ENCODE peak calls at places on chromosomes 2 and 18, in seven cellular contexts. One of them, this sample, is unnamed.

GRCh38 chr2:100365434-100365833 is 43.1 kb upstream of the LONRF2 start:
- DNase-seq in left colon: no peak
- DNase-seq in CD8-positive, alpha-beta T cell: no peak
- DNase-seq in fibroblast of the aortic adventitia: peak; percentile 98
- DNase-seq in DMS 273 treated with DMSO at 0.1 percent for 48 hours: peak; percentile 81
- DNase-seq in A549: peak; percentile 62
- DNase-seq in HuH-7: no peak
- DNase-seq in this sample: peak; percentile 63

GRCh38 chr2:190999058-190999457 is 14.9 kb downstream of the STAT1 start:
- DNase-seq in left colon: no peak
- DNase-seq in HuH-7: no peak
- DNase-seq in A549: no peak
- DNase-seq in fibroblast of the aortic adventitia: no peak
- DNase-seq in CD8-positive, alpha-beta T cell: no peak
- DNase-seq in DMS 273 treated with DMSO at 0.1 percent for 48 hours: no peak
- DNase-seq in this sample: no peak

GRCh38 chr2:9675369-9676351 is 44.9 kb upstream of the YWHAQ start:
- DNase-seq in A549: peak; percentile 83
- DNase-seq in fibroblast of the aortic adventitia: peak; percentile 81
- DNase-seq in DMS 273 treated with DMSO at 0.1 percent for 48 hours: no peak
- DNase-seq in CD8-positive, alpha-beta T cell: no peak
- DNase-seq in HuH-7: no peak
- DNase-seq in left colon: no peak
- DNase-seq in this sample: no peak

GRCh38 chr18:45783097-45784075 is 42.1 kb upstream of the SIGLEC15 start:
- DNase-seq in HuH-7: no peak
- DNase-seq in left colon: no peak
- DNase-seq in CD8-positive, alpha-beta T cell: no peak
- DNase-seq in fibroblast of the aortic adventitia: peak; percentile 84
- DNase-seq in DMS 273 treated with DMSO at 0.1 percent for 48 hours: no peak
- DNase-seq in A549: peak; percentile 30
- DNase-seq in this sample: no peak

GRCh38 chr18:21004721-21005120 is 106.9 kb downstream of the ROCK1 start:
- DNase-seq in HuH-7: peak; percentile 22
- DNase-seq in A549: peak; percentile 4
- DNase-seq in left colon: no peak
- DNase-seq in CD8-positive, alpha-beta T cell: no peak
- DNase-seq in DMS 273 treated with DMSO at 0.1 percent for 48 hours: no peak
- DNase-seq in fibroblast of the aortic adventitia: peak; percentile 96
- DNase-seq in this sample: no peak

GRCh38 chr18:60188943-60189342 is 183.6 kb downstream of the MC4R start:
- DNase-seq in CD8-positive, alpha-beta T cell: no peak
- DNase-seq in A549: no peak
- DNase-seq in left colon: no peak
- DNase-seq in HuH-7: no peak
- DNase-seq in DMS 273 treated with DMSO at 0.1 percent for 48 hours: no peak
- DNase-seq in fibroblast of the aortic adventitia: no peak
- DNase-seq in this sample: no peak

GRCh38 chr2:58906151-58906645 is 665.1 kb upstream of the FANCL start:
- DNase-seq in left colon: no peak
- DNase-seq in A549: no peak
- DNase-seq in fibroblast of the aortic adventitia: no peak
- DNase-seq in CD8-positive, alpha-beta T cell: no peak
- DNase-seq in HuH-7: no peak
- DNase-seq in DMS 273 treated with DMSO at 0.1 percent for 48 hours: no peak
- DNase-seq in this sample: peak; percentile 93

GRCh38 chr2:213868526-213868925 is 542.3 kb upstream of the VWC2L start:
- DNase-seq in fibroblast of the aortic adventitia: no peak
- DNase-seq in CD8-positive, alpha-beta T cell: no peak
- DNase-seq in left colon: no peak
- DNase-seq in HuH-7: no peak
- DNase-seq in DMS 273 treated with DMSO at 0.1 percent for 48 hours: no peak
- DNase-seq in A549: no peak
- DNase-seq in this sample: no peak

GRCh38 chr2:235500761-235501662 is 7.2 kb downstream of the AGAP1 start:
- DNase-seq in CD8-positive, alpha-beta T cell: no peak
- DNase-seq in left colon: no peak
- DNase-seq in HuH-7: no peak
- DNase-seq in A549: no peak
- DNase-seq in DMS 273 treated with DMSO at 0.1 percent for 48 hours: no peak
- DNase-seq in fibroblast of the aortic adventitia: peak; percentile 51
- DNase-seq in this sample: no peak

GRCh38 chr2:11516984-11517648 is 16.7 kb upstream of the GREB1 start:
- DNase-seq in CD8-positive, alpha-beta T cell: no peak
- DNase-seq in HuH-7: no peak
- DNase-seq in left colon: no peak
- DNase-seq in DMS 273 treated with DMSO at 0.1 percent for 48 hours: no peak
- DNase-seq in fibroblast of the aortic adventitia: no peak
- DNase-seq in A549: no peak
- DNase-seq in this sample: no peak

GRCh38 chr2:192197387-192197786 is 2.7 kb upstream of the TMEFF2 start:
- DNase-seq in CD8-positive, alpha-beta T cell: no peak
- DNase-seq in left colon: no peak
- DNase-seq in DMS 273 treated with DMSO at 0.1 percent for 48 hours: no peak
- DNase-seq in fibroblast of the aortic adventitia: peak; percentile 22
- DNase-seq in A549: peak; percentile 13
- DNase-seq in HuH-7: no peak
- DNase-seq in this sample: peak; percentile 28

GRCh38 chr18:74132201-74132600 is 15.4 kb downstream of the FBXO15 start:
- DNase-seq in DMS 273 treated with DMSO at 0.1 percent for 48 hours: no peak
- DNase-seq in HuH-7: no peak
- DNase-seq in A549: no peak
- DNase-seq in left colon: no peak
- DNase-seq in CD8-positive, alpha-beta T cell: no peak
- DNase-seq in fibroblast of the aortic adventitia: no peak
- DNase-seq in this sample: no peak

GRCh38 chr2:241244368-241244767 is 55.9 kb downstream of the ANO7 start:
- DNase-seq in fibroblast of the aortic adventitia: no peak
- DNase-seq in left colon: no peak
- DNase-seq in A549: no peak
- DNase-seq in HuH-7: no peak
- DNase-seq in DMS 273 treated with DMSO at 0.1 percent for 48 hours: no peak
- DNase-seq in CD8-positive, alpha-beta T cell: no peak
- DNase-seq in this sample: no peak

GRCh38 chr2:190551928-190552327 is 17.4 kb upstream of the NEMP2 start:
- DNase-seq in DMS 273 treated with DMSO at 0.1 percent for 48 hours: no peak
- DNase-seq in fibroblast of the aortic adventitia: peak; percentile 15
- DNase-seq in A549: no peak
- DNase-seq in CD8-positive, alpha-beta T cell: no peak
- DNase-seq in left colon: no peak
- DNase-seq in HuH-7: no peak
- DNase-seq in this sample: no peak

GRCh38 chr2:119389615-119390306 is 23.0 kb downstream of the DBI start:
- DNase-seq in CD8-positive, alpha-beta T cell: no peak
- DNase-seq in HuH-7: no peak
- DNase-seq in A549: no peak
- DNase-seq in left colon: peak; percentile 50
- DNase-seq in fibroblast of the aortic adventitia: peak; percentile 73
- DNase-seq in DMS 273 treated with DMSO at 0.1 percent for 48 hours: peak; percentile 43
- DNase-seq in this sample: no peak

GRCh38 chr2:234044157-234044556 is 6.3 kb upstream of the SPP2 start:
- DNase-seq in left colon: no peak
- DNase-seq in DMS 273 treated with DMSO at 0.1 percent for 48 hours: no peak
- DNase-seq in CD8-positive, alpha-beta T cell: no peak
- DNase-seq in HuH-7: no peak
- DNase-seq in A549: peak; percentile 66
- DNase-seq in fibroblast of the aortic adventitia: peak; percentile 93
- DNase-seq in this sample: no peak

GRCh38 chr2:62014102-62014501 is 108.6 kb downstream of the COMMD1 start:
- DNase-seq in HuH-7: peak; percentile 29
- DNase-seq in DMS 273 treated with DMSO at 0.1 percent for 48 hours: peak; percentile 98
- DNase-seq in left colon: peak; percentile 63
- DNase-seq in fibroblast of the aortic adventitia: peak; percentile 88
- DNase-seq in CD8-positive, alpha-beta T cell: no peak
- DNase-seq in A549: peak; percentile 43
- DNase-seq in this sample: no peak

GRCh38 chr2:158554948-158555347 is 98.2 kb downstream of the PKP4 start:
- DNase-seq in left colon: no peak
- DNase-seq in CD8-positive, alpha-beta T cell: no peak
- DNase-seq in A549: no peak
- DNase-seq in fibroblast of the aortic adventitia: no peak
- DNase-seq in HuH-7: no peak
- DNase-seq in DMS 273 treated with DMSO at 0.1 percent for 48 hours: no peak
- DNase-seq in this sample: no peak

This sample was measured in NCI-H748 treated with DMSO at 0.1 percent for 48 hours.